ENCODE peak calls at places on chromosome 13, in four cellular contexts. I is heart right ventricle, L is psoas muscle, V is suprapubic skin. U is an unnamed sample.

GRCh38 chr13:73520566-73521290 is 461.9 kb downstream of the KLF5 start:
- DNase-seq in I (no peak), L (no peak), V (no peak), U (no peak)

GRCh38 chr13:18992791-18993190 is 188.8 kb downstream of the TUBA3C start:
- DNase-seq in I (no peak), L (peak; percentile 54), V (no peak), U (no peak)

GRCh38 chr13:19178901-19179593 is 2.6 kb downstream of the TUBA3C start:
- DNase-seq in I (no peak), L (no peak), V (peak; percentile 22), U (no peak)

GRCh38 chr13:59680429-59681024 is 483.2 kb downstream of the DIAPH3 start:
- DNase-seq in I (no peak), L (no peak), V (no peak), U (no peak)

GRCh38 chr13:20526664-20527063 is 1.0 kb upstream of the CRYL1 start:
- DNase-seq in I (no peak), L (no peak), V (no peak), U (no peak)

GRCh38 chr13:107742544-107742943 is 472.8 kb downstream of the LIG4 start:
- DNase-seq in I (no peak), L (no peak), V (no peak), U (no peak)

GRCh38 chr13:36920612-36921185 is 661 bp upstream of the SMAD9 start:
- DNase-seq in I (no peak), L (no peak), V (no peak), U (no peak)

GRCh38 chr13:100636441-100636840 is 38.2 kb downstream of the TMTC4 start:
- DNase-seq in I (no peak), L (no peak), V (no peak), U (no peak)

GRCh38 chr13:89803839-89804238 is 1543.6 kb upstream of the MIR17HG start:
- DNase-seq in I (no peak), L (no peak), V (no peak), U (no peak)

GRCh38 chr13:35599385-35599784 is 122.9 kb upstream of the MAB21L1 start:
- DNase-seq in I (no peak), L (no peak), V (no peak), U (no peak)

GRCh38 chr13:112842343-112842856 is 126.6 kb upstream of the MCF2L start:
- DNase-seq in I (peak; percentile 59), L (peak; percentile 80), V (no peak), U (peak; percentile 56)

GRCh38 chr13:50596776-50597203 is 246.7 kb downstream of the DLEU7 start:
- DNase-seq in I (no peak), L (no peak), V (no peak), U (no peak)

GRCh38 chr13:74210693-74211393 is 76.6 kb upstream of the KLF12 start:
- DNase-seq in I (no peak), L (no peak), V (no peak), U (peak; percentile 29)

GRCh38 chr13:85812282-85812681 is 13.1 kb upstream of the SLITRK6 start:
- DNase-seq in I (no peak), L (no peak), V (no peak), U (no peak)

GRCh38 chr13:71513414-71514063 is 353.5 kb downstream of the DACH1 start:
- DNase-seq in I (no peak), L (no peak), V (no peak), U (no peak)

GRCh38 chr13:111336666-111337065 is 16.2 kb downstream of the TEX29 start:
- DNase-seq in I (no peak), L (no peak), V (no peak), U (no peak)

GRCh38 chr13:112869202-112870061 is 99.6 kb upstream of the MCF2L start:
- DNase-seq in I (no peak), L (no peak), V (no peak), U (peak; percentile 11)

GRCh38 chr13:42075517-42075916 is 27.1 kb downstream of the DGKH start:
- DNase-seq in I (no peak), L (no peak), V (no peak), U (no peak)

GRCh38 chr13:59963827-59964226 is 199.9 kb downstream of the DIAPH3 start:
- DNase-seq in I (no peak), L (no peak), V (no peak), U (no peak)

GRCh38 chr13:26498524-26499208 is 58.8 kb upstream of the WASF3 start:
- DNase-seq in I (no peak), L (no peak), V (no peak), U (no peak)

GRCh38 chr13:29865934-29866333 is 15.5 kb upstream of the UBL3 start:
- DNase-seq in I (no peak), L (no peak), V (no peak), U (no peak)

GRCh38 chr13:49587311-49587847 is 2.0 kb upstream of the RCBTB1 start:
- DNase-seq in I (no peak), L (no peak), V (no peak), U (no peak)

GRCh38 chr13:100588350-100589177 is at the start of gene GGACT:
- DNase-seq in I (peak; percentile 83), L (peak; percentile 87), V (peak; percentile 73), U (peak; percentile 66)

GRCh38 chr13:99819962-99820361 is 151.6 kb downstream of the ZIC5 start:
- DNase-seq in I (no peak), L (no peak), V (no peak), U (no peak)

GRCh38 chr13:25927966-25928365 is 123.8 kb downstream of the SHISA2 start:
- DNase-seq in I (no peak), L (no peak), V (no peak), U (no peak)

GRCh38 chr13:110447058-110447511 is 114.4 kb downstream of the RAB20 start:
- DNase-seq in I (no peak), L (no peak), V (no peak), U (no peak)

GRCh38 chr13:66347718-66348117 is 882.4 kb downstream of the PCDH9 start:
- DNase-seq in I (no peak), L (no peak), V (no peak), U (no peak)

GRCh38 chr13:57045816-57046691 is 94.7 kb upstream of the PRR20A start:
- DNase-seq in I (no peak), L (no peak), V (no peak), U (no peak)

GRCh38 chr13:36057041-36057440 is 74.1 kb downstream of the DCLK1 start:
- DNase-seq in I (no peak), L (no peak), V (no peak), U (no peak)

GRCh38 chr13:31168736-31169135 is 7.0 kb upstream of the HSPH1 start:
- DNase-seq in I (no peak), L (no peak), V (no peak), U (no peak)

GRCh38 chr13:26247608-26248007 is 6.3 kb upstream of the CDK8 start:
- DNase-seq in I (no peak), L (no peak), V (no peak), U (no peak)

GRCh38 chr13:71879129-71879535 is 12.1 kb upstream of the DACH1 start:
- DNase-seq in I (no peak), L (no peak), V (no peak), U (no peak)

GRCh38 chr13:49225358-49226042 is 5.4 kb downstream of the MLNR start:
- DNase-seq in I (no peak), L (no peak), V (no peak), U (no peak)

GRCh38 chr13:105395041-105395440 is 1140.4 kb downstream of the EFNB2 start:
- DNase-seq in I (no peak), L (no peak), V (no peak), U (no peak)

GRCh38 chr13:90594694-90595093 is 752.8 kb upstream of the MIR17HG start:
- DNase-seq in I (no peak), L (no peak), V (no peak), U (no peak)

GRCh38 chr13:24234200-24234915 is 73.8 kb downstream of the SPATA13 start:
- DNase-seq in I (no peak), L (no peak), V (no peak), U (no peak)

GRCh38 chr13:111210488-111210887 is 95.4 kb downstream of the ARHGEF7 start:
- DNase-seq in I (peak; percentile 51), L (peak; percentile 70), V (no peak), U (no peak)

DNA sequence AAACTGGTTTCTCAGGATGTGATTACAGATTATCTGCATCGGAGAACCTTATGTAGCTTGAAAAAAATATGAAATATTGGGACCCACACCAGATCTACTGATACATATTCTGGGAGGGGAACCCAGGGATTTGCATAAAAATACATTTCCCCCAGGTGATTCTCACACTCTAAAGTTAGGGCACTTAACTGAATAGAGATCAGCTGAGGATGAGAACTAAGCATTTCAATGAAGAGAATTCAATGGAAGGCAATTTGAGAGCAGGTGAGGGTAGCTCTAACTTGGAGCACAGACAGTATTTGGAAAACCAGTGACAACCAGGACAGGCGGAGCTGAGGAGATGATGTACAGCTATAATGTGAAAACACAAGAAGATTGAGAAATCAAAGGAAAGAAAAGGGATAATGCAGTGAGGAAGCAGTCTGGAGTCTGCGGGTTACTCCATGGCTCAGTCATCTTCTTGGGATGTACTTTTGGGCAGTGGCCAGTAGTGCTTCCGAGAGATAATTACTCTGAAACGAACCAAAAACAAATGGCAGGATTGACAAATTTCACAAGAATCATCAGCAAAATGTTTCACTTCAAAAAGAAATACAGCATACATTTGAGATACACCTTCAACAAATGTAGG is 6.1 kb upstream of the OXGR1 start:
- DNase-seq in I (no peak), L (no peak), V (no peak), U (no peak)
- H3K4me1 ChIP-seq in I (no peaks in the 10 kb centered on the region), L (no peaks in the 10 kb centered on the region), V (no peaks in the 10 kb centered on the region), U (no peaks in the 10 kb centered on the region)

GRCh38 chr13:97325738-97326137 is 103.6 kb downstream of the MBNL2 start:
- DNase-seq in I (no peak), L (no peak), V (no peak), U (no peak)
- H3K4me1 ChIP-seq in I (peaks cover 5% of the 10 kb centered on the region), L (peaks cover 69% of the 10 kb centered on the region), V (peaks cover 29% of the 10 kb centered on the region), U (peaks cover 87% of the 10 kb centered on the region)

GRCh38 chr13:108921238-108921637 is 291.8 kb downstream of the MYO16 start:
- DNase-seq in I (no peak), L (no peak), V (no peak), U (no peak)

GRCh38 chr13:108924154-108924940 is 294.9 kb downstream of the MYO16 start:
- DNase-seq in I (no peak), L (no peak), V (no peak), U (no peak)

GRCh38 chr13:108925070-108925469 is 295.7 kb downstream of the MYO16 start:
- DNase-seq in I (no peak), L (no peak), V (no peak), U (no peak)

GRCh38 chr13:108922108-108922507 is 292.7 kb downstream of the MYO16 start:
- DNase-seq in I (no peak), L (no peak), V (no peak), U (no peak)

GRCh38 chr13:108923386-108924061 is 294.1 kb downstream of the MYO16 start:
- DNase-seq in I (no peak), L (no peak), V (no peak), U (no peak)
- H3K4me1 ChIP-seq in I (no peaks in the 10 kb centered on the region), L (no peaks in the 10 kb centered on the region), V (no peaks in the 10 kb centered on the region), U (no peaks in the 10 kb centered on the region)

GRCh38 chr13:114043421-114044053 is 69.7 kb upstream of the C13orf46 start:
- DNase-seq in I (no peak), L (peak; percentile 91), V (peak; percentile 88), U (peak; percentile 58)
- H3K4me1 ChIP-seq in I (no peaks in the 10 kb centered on the region), L (peaks cover 15% of the 10 kb centered on the region), V (peaks cover 2% of the 10 kb centered on the region), U (no peaks in the 10 kb centered on the region)

DNA sequence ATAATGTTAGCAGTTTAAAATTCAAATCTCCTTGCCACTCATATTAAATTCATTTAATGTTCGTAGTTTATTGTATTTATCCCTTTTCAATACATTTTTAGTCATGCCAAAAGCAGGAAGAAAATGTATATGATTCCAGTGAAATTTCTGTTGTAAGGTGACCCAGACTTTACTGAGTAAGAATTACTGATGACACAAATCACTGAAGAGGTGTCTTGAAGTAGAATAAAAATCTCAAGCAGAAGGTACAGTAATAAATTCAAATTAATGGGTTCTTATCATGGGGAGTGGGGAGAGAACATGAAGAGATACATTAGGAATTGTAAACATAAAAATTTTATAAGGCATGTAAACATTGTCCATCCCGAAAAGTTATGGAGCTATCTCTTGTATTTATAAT is 19.9 kb downstream of the STARD13 start:
- DNase-seq in I (no peak), L (no peak), V (no peak), U (no peak)
- H3K4me1 ChIP-seq in I (peaks cover 12% of the 10 kb centered on the region), L (peaks cover 45% of the 10 kb centered on the region), V (peaks cover 32% of the 10 kb centered on the region), U (peaks cover 86% of the 10 kb centered on the region)